ENCODE peak calls at places on chromosome 10, in seven cellular contexts. H is globus pallidus; J is stimulated activated CD4-positive, alpha-beta T cell treated with anti-CD3 and anti-CD28 coated beads, Interleukin-4, amount 100 ng/mL, for 24 hours; R is heart left ventricle; T is nucleus accumbens; L is transverse colon; S is aorta. K is an unnamed sample.

GRCh38 chr10:110206988-110207804 is at the start of gene MXI1:
- DNase-seq in H (peak; percentile 81), J (peak; percentile 35), R (peak; percentile 86), T (peak; percentile 52), L (peak; percentile 90), S (peak; percentile 88), K (no peak)

GRCh38 chr10:124565565-124566221 is 104.1 kb downstream of the LHPP start:
- DNase-seq in H (no peak), J (no peak), R (peak; percentile 52), T (no peak), L (no peak), S (peak; percentile 71), K (peak; percentile 81)

GRCh38 chr10:89502556-89502955 is 32.8 kb downstream of the SLC16A12 start:
- DNase-seq in H (no peak), J (no peak), R (no peak), T (no peak), L (no peak), S (no peak), K (no peak)

GRCh38 chr10:61866700-61867368 is 34.7 kb upstream of the ARID5B start:
- DNase-seq in H (no peak), J (no peak), R (no peak), T (no peak), L (no peak), S (no peak), K (no peak)

GRCh38 chr10:119330342-119330741 is 123.0 kb downstream of the GRK5 start:
- DNase-seq in H (no peak), J (no peak), R (no peak), T (no peak), L (no peak), S (no peak), K (no peak)

GRCh38 chr10:22854935-22855421 is 72.9 kb upstream of the ARMC3 start:
- DNase-seq in H (no peak), J (no peak), R (no peak), T (no peak), L (no peak), S (no peak), K (no peak)

GRCh38 chr10:22561909-22562308 is 152.5 kb downstream of the PIP4K2A start:
- DNase-seq in H (no peak), J (no peak), R (no peak), T (no peak), L (no peak), S (no peak), K (no peak)

GRCh38 chr10:21523007-21523406 is 2.5 kb downstream of the SKIDA1 start:
- DNase-seq in H (no peak), J (no peak), R (no peak), T (no peak), L (no peak), S (no peak), K (no peak)

GRCh38 chr10:103592186-103593021 is 98.9 kb downstream of the NEURL1 start:
- DNase-seq in H (no peak), J (peak; percentile 45), R (no peak), T (no peak), L (peak; percentile 27), S (no peak), K (no peak)

GRCh38 chr10:121860810-121861209 is 67.0 kb downstream of the ATE1 start:
- DNase-seq in H (no peak), J (no peak), R (no peak), T (no peak), L (no peak), S (no peak), K (peak; percentile 23)

GRCh38 chr10:86374664-86375063 is 8.1 kb upstream of the GRID1 start:
- DNase-seq in H (no peak), J (no peak), R (no peak), T (no peak), L (no peak), S (peak; percentile 42), K (no peak)

GRCh38 chr10:99435986-99436633 is 5.7 kb upstream of the GOT1 start:
- DNase-seq in H (peak; percentile 69), J (no peak), R (no peak), T (no peak), L (no peak), S (no peak), K (no peak)

GRCh38 chr10:73358331-73359279 is at the start of gene CFAP70:
- DNase-seq in H (peak; percentile 87), J (peak; percentile 92), R (peak; percentile 94), T (peak; percentile 78), L (peak; percentile 94), S (peak; percentile 95), K (peak; percentile 94)

GRCh38 chr10:119319161-119319919 is 112.0 kb downstream of the GRK5 start:
- DNase-seq in H (no peak), J (no peak), R (no peak), T (no peak), L (no peak), S (no peak), K (no peak)

GRCh38 chr10:11673346-11674330 is 62.2 kb upstream of the USP6NL start:
- DNase-seq in H (no peak), J (no peak), R (no peak), T (no peak), L (no peak), S (no peak), K (no peak)

GRCh38 chr10:94006591-94007550 is 13.1 kb downstream of the PLCE1 start:
- DNase-seq in H (no peak), J (no peak), R (no peak), T (no peak), L (peak; percentile 64), S (no peak), K (no peak)

GRCh38 chr10:77943086-77943901 is 16.7 kb upstream of the DLG5 start:
- DNase-seq in H (no peak), J (no peak), R (no peak), T (no peak), L (no peak), S (no peak), K (no peak)

GRCh38 chr10:87531908-87532622 is 27.4 kb downstream of the MINPP1 start:
- DNase-seq in H (no peak), J (no peak), R (no peak), T (no peak), L (no peak), S (no peak), K (no peak)

K was measured in NCI-H1092.